ENCODE peak calls at places on chromosomes 7 and 10, in seven cellular contexts. One of them, this sample, is unnamed.

GRCh38 chr10:62059424-62059913 is 158.0 kb downstream of the ARID5B start:
- DNase-seq in adrenal gland: no peak
- DNase-seq in ovary: no peak
- DNase-seq in stomach: no peak
- DNase-seq in RKO: no peak
- DNase-seq in activated T-helper 1 cell treated with Interleukin-2 at 50 U/mL for 16 hours: no peak
- DNase-seq in KBM-7: no peak
- DNase-seq in this sample: no peak

GRCh38 chr10:72659694-72660093 is 32.2 kb upstream of the MCU start:
- DNase-seq in RKO: no peak
- DNase-seq in KBM-7: no peak
- DNase-seq in activated T-helper 1 cell treated with Interleukin-2 at 50 U/mL for 16 hours: no peak
- DNase-seq in adrenal gland: peak
- DNase-seq in ovary: no peak
- DNase-seq in stomach: no peak
- DNase-seq in this sample: no peak

GRCh38 chr10:118272090-118272775 is 69.9 kb downstream of the FAM204A start:
- DNase-seq in RKO: no peak
- DNase-seq in activated T-helper 1 cell treated with Interleukin-2 at 50 U/mL for 16 hours: no peak
- DNase-seq in KBM-7: no peak
- DNase-seq in ovary: no peak
- DNase-seq in adrenal gland: no peak
- DNase-seq in stomach: no peak
- DNase-seq in this sample: no peak

GRCh38 chr10:110912374-110912773 is 6.6 kb downstream of the BBIP1 start:
- DNase-seq in stomach: no peak
- DNase-seq in activated T-helper 1 cell treated with Interleukin-2 at 50 U/mL for 16 hours: no peak
- DNase-seq in adrenal gland: no peak
- DNase-seq in ovary: no peak
- DNase-seq in RKO: peak
- DNase-seq in KBM-7: no peak
- DNase-seq in this sample: no peak

GRCh38 chr7:51261117-51261835 is 55.3 kb downstream of the COBL start:
- DNase-seq in adrenal gland: no peak
- DNase-seq in ovary: no peak
- DNase-seq in RKO: no peak
- DNase-seq in activated T-helper 1 cell treated with Interleukin-2 at 50 U/mL for 16 hours: no peak
- DNase-seq in KBM-7: no peak
- DNase-seq in stomach: no peak
- DNase-seq in this sample: no peak

GRCh38 chr7:47552631-47553030 is 29.3 kb downstream of the TNS3 start:
- DNase-seq in ovary: peak
- DNase-seq in activated T-helper 1 cell treated with Interleukin-2 at 50 U/mL for 16 hours: no peak
- DNase-seq in KBM-7: no peak
- DNase-seq in adrenal gland: peak
- DNase-seq in RKO: no peak
- DNase-seq in stomach: peak
- DNase-seq in this sample: no peak

GRCh38 chr10:87842220-87842641 is 21.1 kb downstream of the KLLN start:
- DNase-seq in KBM-7: no peak
- DNase-seq in adrenal gland: no peak
- DNase-seq in activated T-helper 1 cell treated with Interleukin-2 at 50 U/mL for 16 hours: no peak
- DNase-seq in ovary: no peak
- DNase-seq in stomach: peak
- DNase-seq in RKO: peak
- DNase-seq in this sample: no peak

GRCh38 chr7:81331061-81332018 is 412.5 kb upstream of the SEMA3C start:
- DNase-seq in adrenal gland: no peak
- DNase-seq in ovary: no peak
- DNase-seq in RKO: no peak
- DNase-seq in KBM-7: no peak
- DNase-seq in stomach: no peak
- DNase-seq in activated T-helper 1 cell treated with Interleukin-2 at 50 U/mL for 16 hours: no peak
- DNase-seq in this sample: no peak

GRCh38 chr7:51070163-51070562 is 246.4 kb downstream of the COBL start:
- DNase-seq in RKO: no peak
- DNase-seq in ovary: no peak
- DNase-seq in stomach: no peak
- DNase-seq in adrenal gland: no peak
- DNase-seq in KBM-7: no peak
- DNase-seq in activated T-helper 1 cell treated with Interleukin-2 at 50 U/mL for 16 hours: no peak
- DNase-seq in this sample: no peak

GRCh38 chr10:110460111-110460809 is 37.4 kb upstream of the DUSP5 start:
- DNase-seq in activated T-helper 1 cell treated with Interleukin-2 at 50 U/mL for 16 hours: no peak
- DNase-seq in RKO: no peak
- DNase-seq in adrenal gland: peak
- DNase-seq in stomach: peak
- DNase-seq in ovary: no peak
- DNase-seq in KBM-7: no peak
- DNase-seq in this sample: no peak

GRCh38 chr7:48249162-48249561 is 77.9 kb downstream of the ABCA13 start:
- DNase-seq in KBM-7: no peak
- DNase-seq in ovary: no peak
- DNase-seq in stomach: no peak
- DNase-seq in adrenal gland: no peak
- DNase-seq in RKO: no peak
- DNase-seq in activated T-helper 1 cell treated with Interleukin-2 at 50 U/mL for 16 hours: no peak
- DNase-seq in this sample: no peak

GRCh38 chr10:77111611-77112550 is 525.7 kb downstream of the KCNMA1 start:
- DNase-seq in RKO: peak
- DNase-seq in stomach: no peak
- DNase-seq in KBM-7: peak
- DNase-seq in ovary: no peak
- DNase-seq in activated T-helper 1 cell treated with Interleukin-2 at 50 U/mL for 16 hours: no peak
- DNase-seq in adrenal gland: no peak
- DNase-seq in this sample: peak

GRCh38 chr7:108452707-108453106 is 3.5 kb downstream of the NRCAM start:
- DNase-seq in KBM-7: peak
- DNase-seq in stomach: no peak
- DNase-seq in ovary: no peak
- DNase-seq in activated T-helper 1 cell treated with Interleukin-2 at 50 U/mL for 16 hours: no peak
- DNase-seq in adrenal gland: no peak
- DNase-seq in RKO: peak
- DNase-seq in this sample: no peak

GRCh38 chr7:494261-494687 is 25.4 kb downstream of the PDGFA start:
- DNase-seq in adrenal gland: no peak
- DNase-seq in KBM-7: no peak
- DNase-seq in ovary: no peak
- DNase-seq in RKO: no peak
- DNase-seq in activated T-helper 1 cell treated with Interleukin-2 at 50 U/mL for 16 hours: no peak
- DNase-seq in stomach: no peak
- DNase-seq in this sample: no peak